ENCODE peak calls at places on chromosomes 12 and 14, in ten cellular contexts. S, Q, V, X, P, A, T, R, Y and W are unnamed samples.

GRCh38 chr12:62482769-62483168 is 16.1 kb downstream of the MON2 start:
- DNase-seq in S (no peak), Q (no peak), V (no peak), X (no peak), P (no peak), A (no peak), T (no peak), R (no peak), Y (no peak), W (no peak)

GRCh38 chr14:20262642-20263128 is 23.6 kb downstream of the OR11H4 start:
- DNase-seq in S (peak; percentile 75), Q (no peak), V (no peak), X (no peak), P (no peak), A (no peak), T (no peak), R (no peak), Y (peak; percentile 67), W (peak; percentile 83)

GRCh38 chr12:75754698-75755097 is 243.3 kb upstream of the KRR1 start:
- DNase-seq in S (no peak), Q (no peak), V (no peak), X (no peak), P (no peak), A (no peak), T (no peak), R (no peak), Y (peak; percentile 27), W (peak; percentile 35)

GRCh38 chr14:77151918-77152588 is 10.5 kb upstream of the ZDHHC22 start:
- DNase-seq in S (peak; percentile 52), Q (no peak), V (no peak), X (no peak), P (no peak), A (no peak), T (no peak), R (peak; percentile 31), Y (peak; percentile 34), W (peak; percentile 36)

GRCh38 chr12:53338916-53339315 is 2.8 kb upstream of the SP7 start:
- DNase-seq in S (no peak), Q (no peak), V (no peak), X (no peak), P (no peak), A (no peak), T (no peak), R (no peak), Y (no peak), W (no peak)

GRCh38 chr12:1272132-1272531 is 281.1 kb downstream of the ERC1 start:
- DNase-seq in S (no peak), Q (no peak), V (no peak), X (no peak), P (no peak), A (no peak), T (no peak), R (no peak), Y (no peak), W (no peak)

GRCh38 chr14:88562831-88563686 is at the start of gene ZC3H14:
- DNase-seq in S (peak; percentile 87), Q (peak; percentile 85), V (peak; percentile 83), X (peak; percentile 88), P (peak; percentile 91), A (peak; percentile 94), T (peak; percentile 92), R (peak; percentile 81), Y (peak; percentile 80), W (peak; percentile 82)

GRCh38 chr12:82149045-82149444 is 209.1 kb downstream of the CCDC59 start:
- DNase-seq in S (no peak), Q (no peak), V (no peak), X (no peak), P (no peak), A (no peak), T (no peak), R (no peak), Y (no peak), W (no peak)

GRCh38 chr12:26122681-26123481 is 2.0 kb downstream of the BHLHE41 start:
- DNase-seq in S (peak; percentile 82), Q (peak; percentile 76), V (peak; percentile 1), X (peak; percentile 28), P (peak; percentile 66), A (no peak), T (peak; percentile 60), R (peak; percentile 76), Y (peak; percentile 83), W (peak; percentile 73)

GRCh38 chr12:131864469-131864868 is 30.0 kb upstream of the ULK1 start:
- DNase-seq in S (no peak), Q (no peak), V (no peak), X (no peak), P (no peak), A (no peak), T (no peak), R (no peak), Y (no peak), W (no peak)

GRCh38 chr14:42023452-42023851 is 416.8 kb downstream of the LRFN5 start:
- DNase-seq in S (no peak), Q (no peak), V (no peak), X (no peak), P (no peak), A (no peak), T (no peak), R (no peak), Y (no peak), W (no peak)

GRCh38 chr12:74945771-74946198 is 263.9 kb downstream of the KCNC2 start:
- DNase-seq in S (no peak), Q (no peak), V (no peak), X (no peak), P (no peak), A (no peak), T (no peak), R (no peak), Y (no peak), W (no peak)

GRCh38 chr12:24285413-24285812 is 335.9 kb upstream of the SOX5 start:
- DNase-seq in S (no peak), Q (no peak), V (no peak), X (no peak), P (no peak), A (no peak), T (no peak), R (no peak), Y (no peak), W (no peak)

GRCh38 chr12:1863823-1864222 is 43.5 kb downstream of the LRTM2 start:
- DNase-seq in S (no peak), Q (no peak), V (no peak), X (no peak), P (no peak), A (no peak), T (no peak), R (no peak), Y (no peak), W (no peak)

GRCh38 chr14:61227893-61228591 is 53.1 kb downstream of the TMEM30B start:
- DNase-seq in S (no peak), Q (no peak), V (no peak), X (no peak), P (no peak), A (no peak), T (no peak), R (no peak), Y (no peak), W (peak; percentile 36)

GRCh38 chr12:50021071-50021470 is 4.2 kb downstream of the RACGAP1 start:
- DNase-seq in S (no peak), Q (no peak), V (no peak), X (no peak), P (no peak), A (no peak), T (no peak), R (no peak), Y (no peak), W (peak; percentile 75)

GRCh38 chr14:52365071-52365470 is 51.0 kb downstream of the PTGER2 start:
- DNase-seq in S (peak; percentile 63), Q (no peak), V (no peak), X (no peak), P (no peak), A (no peak), T (no peak), R (no peak), Y (peak; percentile 94), W (peak; percentile 100)

GRCh38 chr12:130987151-130987931 is 33.6 kb downstream of the ADGRD1 start:
- DNase-seq in S (no peak), Q (no peak), V (no peak), X (no peak), P (no peak), A (no peak), T (no peak), R (no peak), Y (no peak), W (no peak)

GRCh38 chr14:37592288-37593274 is 2.5 kb downstream of the FOXA1 start:
- DNase-seq in S (no peak), Q (no peak), V (no peak), X (no peak), P (no peak), A (no peak), T (no peak), R (no peak), Y (no peak), W (no peak)

GRCh38 chr14:79555429-79555828 is 655.9 kb downstream of the DIO2 start:
- DNase-seq in S (no peak), Q (no peak), V (no peak), X (no peak), P (no peak), A (no peak), T (no peak), R (no peak), Y (no peak), W (no peak)

GRCh38 chr14:21476925-21477681 is at the start of the genes RAB2B and TOX4:
- DNase-seq in S (peak; percentile 99), Q (peak; percentile 92), V (peak; percentile 92), X (peak; percentile 93), P (peak; percentile 95), A (peak; percentile 95), T (peak; percentile 97), R (peak; percentile 91), Y (peak; percentile 98), W (peak; percentile 98)

GRCh38 chr14:101405171-101405883 is 156.0 kb upstream of the DIO3 start:
- DNase-seq in S (peak; percentile 36), Q (peak; percentile 56), V (no peak), X (no peak), P (no peak), A (no peak), T (no peak), R (no peak), Y (peak; percentile 22), W (no peak)

GRCh38 chr14:76201162-76201561 is 49.4 kb downstream of the GPATCH2L start:
- DNase-seq in S (peak; percentile 85), Q (no peak), V (no peak), X (no peak), P (no peak), A (no peak), T (no peak), R (no peak), Y (peak; percentile 24), W (peak; percentile 63)

GRCh38 chr14:91519239-91520036 is 9.3 kb upstream of the PPP4R3A start:
- DNase-seq in S (no peak), Q (no peak), V (no peak), X (no peak), P (no peak), A (no peak), T (no peak), R (no peak), Y (no peak), W (no peak)

GRCh38 chr12:25083211-25083610 is 111.7 kb downstream of the DNAI7 start:
- DNase-seq in S (peak; percentile 22), Q (no peak), V (no peak), X (no peak), P (no peak), A (no peak), T (no peak), R (no peak), Y (no peak), W (no peak)